ENCODE peak calls at places on chromosomes 12 and 14, in nine cellular contexts. One of them, this sample, is unnamed.

GRCh38 chr12:30965613-30965985 is 39.1 kb downstream of the TSPAN11 start:
- DNase-seq in SK-N-SH: no peak
- DNase-seq in K562: peak; percentile 22
- DNase-seq in GM12878: no peak
- DNase-seq in GM23338: peak; percentile 63
- DNase-seq in A549: peak; percentile 41
- DNase-seq in Panc1: no peak
- DNase-seq in HL-60: no peak
- DNase-seq in HepG2: peak; percentile 41
- DNase-seq in this sample: peak; percentile 6

GRCh38 chr12:30181334-30181733 is 397.6 kb upstream of the TMTC1 start:
- DNase-seq in A549: no peak
- DNase-seq in SK-N-SH: no peak
- DNase-seq in HL-60: no peak
- DNase-seq in GM23338: no peak
- DNase-seq in Panc1: no peak
- DNase-seq in K562: no peak
- DNase-seq in GM12878: no peak
- DNase-seq in HepG2: no peak
- DNase-seq in this sample: no peak

GRCh38 chr12:109115404-109115757 is 1.0 kb upstream of the ACACB start:
- DNase-seq in GM12878: no peak
- DNase-seq in A549: no peak
- DNase-seq in GM23338: no peak
- DNase-seq in HepG2: peak; percentile 28
- DNase-seq in HL-60: no peak
- DNase-seq in K562: no peak
- DNase-seq in Panc1: no peak
- DNase-seq in SK-N-SH: no peak
- DNase-seq in this sample: no peak

GRCh38 chr12:49784756-49785409 is 43.3 kb downstream of the NCKAP5L start:
- DNase-seq in A549: peak; percentile 23
- DNase-seq in GM12878: no peak
- DNase-seq in GM23338: no peak
- DNase-seq in K562: no peak
- DNase-seq in SK-N-SH: no peak
- DNase-seq in HL-60: no peak
- DNase-seq in Panc1: no peak
- DNase-seq in HepG2: no peak
- DNase-seq in this sample: no peak

GRCh38 chr12:87779016-87779415 is 250.2 kb downstream of the C12orf50 start:
- DNase-seq in HL-60: no peak
- DNase-seq in Panc1: no peak
- DNase-seq in K562: no peak
- DNase-seq in SK-N-SH: no peak
- DNase-seq in HepG2: no peak
- DNase-seq in A549: peak; percentile 87
- DNase-seq in GM12878: no peak
- DNase-seq in GM23338: no peak
- DNase-seq in this sample: no peak

GRCh38 chr14:99688629-99689028 is 4.5 kb downstream of the CYP46A1 start:
- DNase-seq in A549: no peak
- DNase-seq in Panc1: no peak
- DNase-seq in GM23338: no peak
- DNase-seq in HL-60: no peak
- DNase-seq in GM12878: no peak
- DNase-seq in K562: no peak
- DNase-seq in SK-N-SH: no peak
- DNase-seq in HepG2: no peak
- DNase-seq in this sample: no peak

GRCh38 chr12:30564394-30564793 is 131.3 kb downstream of the IPO8 start:
- DNase-seq in GM12878: no peak
- DNase-seq in Panc1: no peak
- DNase-seq in HepG2: no peak
- DNase-seq in K562: no peak
- DNase-seq in GM23338: no peak
- DNase-seq in A549: no peak
- DNase-seq in HL-60: no peak
- DNase-seq in SK-N-SH: no peak
- DNase-seq in this sample: no peak

GRCh38 chr12:89384050-89384749 is 31.9 kb upstream of the DUSP6 start:
- DNase-seq in GM23338: peak; percentile 64
- DNase-seq in HepG2: peak; percentile 66
- DNase-seq in K562: no peak
- DNase-seq in HL-60: peak; percentile 72
- DNase-seq in SK-N-SH: peak; percentile 32
- DNase-seq in Panc1: no peak
- DNase-seq in GM12878: no peak
- DNase-seq in A549: no peak
- DNase-seq in this sample: no peak

GRCh38 chr14:104805326-104805678 is 4.4 kb downstream of the ZBTB42 start:
- DNase-seq in K562: peak; percentile 91
- DNase-seq in A549: peak; percentile 81
- DNase-seq in GM12878: no peak
- DNase-seq in HL-60: no peak
- DNase-seq in GM23338: no peak
- DNase-seq in Panc1: no peak
- DNase-seq in SK-N-SH: peak; percentile 36
- DNase-seq in HepG2: no peak
- DNase-seq in this sample: peak; percentile 48

GRCh38 chr14:105455086-105455640 is 19.5 kb upstream of the CRIP2 start:
- DNase-seq in GM12878: no peak
- DNase-seq in A549: no peak
- DNase-seq in HL-60: no peak
- DNase-seq in SK-N-SH: no peak
- DNase-seq in GM23338: no peak
- DNase-seq in Panc1: no peak
- DNase-seq in HepG2: no peak
- DNase-seq in K562: no peak
- DNase-seq in this sample: no peak

GRCh38 chr14:69999246-69999645 is 120.0 kb downstream of the SMOC1 start:
- DNase-seq in HepG2: no peak
- DNase-seq in HL-60: no peak
- DNase-seq in GM12878: no peak
- DNase-seq in SK-N-SH: no peak
- DNase-seq in Panc1: no peak
- DNase-seq in GM23338: no peak
- DNase-seq in K562: no peak
- DNase-seq in A549: peak; percentile 95
- DNase-seq in this sample: no peak

GRCh38 chr12:7667025-7667575 is 1.4 kb upstream of the APOBEC1 start:
- DNase-seq in K562: peak; percentile 20
- DNase-seq in Panc1: no peak
- DNase-seq in HepG2: peak; percentile 10
- DNase-seq in GM23338: peak; percentile 82
- DNase-seq in HL-60: peak; percentile 22
- DNase-seq in A549: peak; percentile 26
- DNase-seq in GM12878: no peak
- DNase-seq in SK-N-SH: no peak
- DNase-seq in this sample: peak; percentile 19

GRCh38 chr12:44972746-44973421 is 78.0 kb downstream of the DBX2 start:
- DNase-seq in A549: peak; percentile 34
- DNase-seq in SK-N-SH: peak; percentile 46
- DNase-seq in HepG2: peak; percentile 16
- DNase-seq in K562: peak; percentile 25
- DNase-seq in GM23338: peak; percentile 83
- DNase-seq in HL-60: peak; percentile 2
- DNase-seq in Panc1: no peak
- DNase-seq in GM12878: no peak
- DNase-seq in this sample: peak; percentile 22

GRCh38 chr14:97376310-97376709 is 579.1 kb downstream of the VRK1 start:
- DNase-seq in GM23338: no peak
- DNase-seq in HepG2: no peak
- DNase-seq in Panc1: no peak
- DNase-seq in GM12878: no peak
- DNase-seq in SK-N-SH: no peak
- DNase-seq in HL-60: no peak
- DNase-seq in K562: no peak
- DNase-seq in A549: no peak
- DNase-seq in this sample: no peak

GRCh38 chr12:50132505-50133135 is 20.6 kb downstream of the COX14 start:
- DNase-seq in Panc1: no peak
- DNase-seq in GM23338: peak; percentile 82
- DNase-seq in A549: no peak
- DNase-seq in SK-N-SH: peak; percentile 38
- DNase-seq in K562: no peak
- DNase-seq in HepG2: peak; percentile 48
- DNase-seq in HL-60: peak; percentile 28
- DNase-seq in GM12878: no peak
- DNase-seq in this sample: no peak

GRCh38 chr14:24900281-24900868 is 149.6 kb downstream of the STXBP6 start:
- DNase-seq in GM23338: no peak
- DNase-seq in SK-N-SH: no peak
- DNase-seq in HL-60: no peak
- DNase-seq in HepG2: no peak
- DNase-seq in Panc1: no peak
- DNase-seq in K562: no peak
- DNase-seq in GM12878: no peak
- DNase-seq in A549: no peak
- DNase-seq in this sample: no peak

GRCh38 chr12:128796439-128797118 is 27.2 kb downstream of the SLC15A4 start:
- DNase-seq in HL-60: no peak
- DNase-seq in A549: no peak
- DNase-seq in SK-N-SH: no peak
- DNase-seq in K562: no peak
- DNase-seq in Panc1: no peak
- DNase-seq in HepG2: no peak
- DNase-seq in GM23338: no peak
- DNase-seq in GM12878: no peak
- DNase-seq in this sample: no peak

DNA sequence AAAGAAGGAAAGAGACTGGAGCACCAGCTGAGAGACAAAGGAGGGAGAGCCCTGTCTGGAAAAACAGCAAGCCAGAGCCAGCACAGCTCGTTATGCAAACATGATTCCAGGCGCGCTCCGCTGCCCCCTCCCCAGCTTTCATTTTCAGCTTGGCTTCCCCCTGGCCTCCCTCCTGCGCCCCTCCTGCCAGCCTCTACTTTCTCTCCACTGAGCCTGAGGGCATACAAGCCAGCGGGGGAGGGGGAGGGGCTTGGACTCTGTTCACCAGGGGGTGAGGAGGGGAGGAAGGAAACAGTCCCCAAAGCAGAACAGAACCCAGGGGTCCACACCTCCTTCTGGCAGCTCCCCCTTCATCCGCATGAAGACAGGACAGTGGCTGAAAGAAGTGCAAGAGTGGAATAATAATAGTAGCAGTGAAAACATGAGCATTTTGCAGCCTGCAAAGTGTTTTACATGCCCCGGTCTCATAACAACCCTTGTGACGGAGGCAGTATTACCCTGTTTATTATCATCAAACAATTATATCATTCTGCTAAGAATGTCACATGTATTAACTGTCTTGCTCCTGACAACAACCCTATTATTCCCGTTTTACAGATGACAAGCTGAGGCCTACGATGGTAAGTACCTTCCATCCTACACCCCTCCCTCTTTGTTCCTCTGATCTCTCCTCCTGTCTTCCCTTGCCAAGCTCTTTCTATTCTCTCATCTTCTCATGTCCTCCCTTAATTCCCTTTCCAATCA is 24.2 kb downstream of the SMUG1 start:
- DNase-seq in K562: no peak
- DNase-seq in HepG2: no peak
- DNase-seq in SK-N-SH: peak; percentile 61
- DNase-seq in GM12878: no peak
- DNase-seq in HL-60: no peak
- DNase-seq in GM23338: peak; percentile 52
- DNase-seq in A549: no peak
- DNase-seq in Panc1: no peak
- DNase-seq in this sample: no peak
- TF ChIP-seq REST in K562: no peak
- TF ChIP-seq REST in HepG2: no peak
- TF ChIP-seq REST in SK-N-SH: no peak
- TF ChIP-seq REST in GM12878: no peak
- TF ChIP-seq REST in HL-60: no peak
- TF ChIP-seq REST in GM23338: no peak
- TF ChIP-seq REST in A549: no peak
- TF ChIP-seq REST in Panc1: no peak
- TF ChIP-seq REST in this sample: no peak

GRCh38 chr14:88834883-88835431 is 10.5 kb downstream of the TTC8 start:
- DNase-seq in K562: no peak
- DNase-seq in Panc1: no peak
- DNase-seq in HL-60: no peak
- DNase-seq in SK-N-SH: no peak
- DNase-seq in HepG2: no peak
- DNase-seq in GM12878: no peak
- DNase-seq in GM23338: no peak
- DNase-seq in A549: no peak
- DNase-seq in this sample: no peak
- TF ChIP-seq REST in K562: no peak
- TF ChIP-seq REST in Panc1: no peak
- TF ChIP-seq REST in HL-60: no peak
- TF ChIP-seq REST in SK-N-SH: no peak
- TF ChIP-seq REST in HepG2: no peak
- TF ChIP-seq REST in GM12878: no peak
- TF ChIP-seq REST in GM23338: no peak
- TF ChIP-seq REST in A549: no peak
- TF ChIP-seq REST in this sample: no peak

DNA sequence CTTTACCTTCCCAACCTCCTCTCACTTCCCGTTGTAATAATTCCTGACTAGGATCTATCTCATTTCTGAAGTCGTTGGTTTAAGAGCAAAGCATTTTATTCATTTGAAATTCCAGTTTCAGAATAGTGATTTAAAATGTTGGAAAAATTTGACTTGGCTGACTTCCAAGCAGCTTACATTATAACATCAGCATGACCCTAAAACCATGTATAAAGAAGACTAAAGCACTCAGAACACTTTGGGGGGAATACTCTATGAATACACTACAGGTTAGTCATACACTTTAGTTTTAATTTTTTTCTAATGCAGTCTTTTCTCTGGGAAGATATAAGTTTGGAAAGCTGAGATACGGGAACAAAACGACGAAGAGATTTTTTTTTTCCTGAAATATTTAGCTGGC is 161.1 kb downstream of the BTG1 start:
- DNase-seq in HL-60: no peak
- DNase-seq in A549: no peak
- DNase-seq in GM12878: no peak
- DNase-seq in GM23338: no peak
- DNase-seq in HepG2: no peak
- DNase-seq in Panc1: no peak
- DNase-seq in SK-N-SH: no peak
- DNase-seq in K562: no peak
- DNase-seq in this sample: no peak
- TF ChIP-seq REST in HL-60: no peak
- TF ChIP-seq REST in A549: no peak
- TF ChIP-seq REST in GM12878: no peak
- TF ChIP-seq REST in GM23338: no peak
- TF ChIP-seq REST in HepG2: no peak
- TF ChIP-seq REST in Panc1: no peak
- TF ChIP-seq REST in SK-N-SH: no peak
- TF ChIP-seq REST in K562: no peak
- TF ChIP-seq REST in this sample: no peak

DNA sequence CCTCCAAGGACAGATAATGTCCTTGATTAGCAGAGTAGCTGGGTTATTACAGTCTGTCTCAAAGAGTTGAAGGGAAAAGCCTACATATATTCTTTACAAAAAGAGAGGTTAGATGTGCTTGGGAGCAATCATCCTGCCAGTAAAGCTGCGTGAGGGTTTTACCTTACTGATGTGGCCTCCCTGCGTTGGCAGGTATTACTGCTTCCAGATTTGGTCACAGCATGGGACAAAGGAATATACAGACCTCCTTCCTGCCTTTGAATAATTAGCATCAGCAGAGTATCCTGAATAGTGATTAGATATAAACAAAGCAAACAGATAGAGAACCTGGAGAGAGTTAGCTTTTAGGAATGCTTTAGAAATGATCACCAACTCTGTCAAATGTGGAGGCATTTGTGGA is 69.6 kb downstream of the TMTC2 start:
- DNase-seq in GM12878: no peak
- DNase-seq in K562: no peak
- DNase-seq in GM23338: peak; percentile 75
- DNase-seq in SK-N-SH: no peak
- DNase-seq in HL-60: no peak
- DNase-seq in HepG2: no peak
- DNase-seq in Panc1: no peak
- DNase-seq in A549: no peak
- DNase-seq in this sample: no peak
- TF ChIP-seq REST in GM12878: no peak
- TF ChIP-seq REST in K562: no peak
- TF ChIP-seq REST in GM23338: no peak
- TF ChIP-seq REST in SK-N-SH: no peak
- TF ChIP-seq REST in HL-60: no peak
- TF ChIP-seq REST in HepG2: no peak
- TF ChIP-seq REST in Panc1: no peak
- TF ChIP-seq REST in A549: no peak
- TF ChIP-seq REST in this sample: no peak